ENCODE peak calls at places on chromosomes 12 and 14, in nine cellular contexts. One of them, this sample, is unnamed.

GRCh38 chr12:30754383-30754749 is 385 bp downstream of the CAPRIN2 start:
- DNase-seq in BJ: no peak
- DNase-seq in epithelial cell of esophagus: no peak
- DNase-seq in choroid plexus epithelial cell: no peak
- DNase-seq in transverse colon: no peak
- DNase-seq in SK-N-SH: no peak
- DNase-seq in fibroblast of lung: no peak
- DNase-seq in left ventricle myocardium inferior: no peak
- DNase-seq in AG04450: no peak
- DNase-seq in this sample: no peak

GRCh38 chr14:20179218-20179617 is 11.5 kb upstream of the OR11G2 start:
- DNase-seq in BJ: no peak
- DNase-seq in epithelial cell of esophagus: no peak
- DNase-seq in choroid plexus epithelial cell: no peak
- DNase-seq in transverse colon: peak; percentile 8
- DNase-seq in SK-N-SH: no peak
- DNase-seq in fibroblast of lung: no peak
- DNase-seq in left ventricle myocardium inferior: peak; percentile 13
- DNase-seq in AG04450: no peak
- DNase-seq in this sample: no peak

GRCh38 chr12:67720383-67720856 is 71.9 kb downstream of the DYRK2 start:
- DNase-seq in BJ: peak; percentile 89
- DNase-seq in epithelial cell of esophagus: no peak
- DNase-seq in choroid plexus epithelial cell: peak; percentile 82
- DNase-seq in transverse colon: no peak
- DNase-seq in SK-N-SH: peak; percentile 20
- DNase-seq in fibroblast of lung: peak; percentile 69
- DNase-seq in left ventricle myocardium inferior: no peak
- DNase-seq in AG04450: no peak
- DNase-seq in this sample: peak; percentile 59

GRCh38 chr12:67942704-67943103 is 46.5 kb upstream of the IFNG-AS1 start:
- DNase-seq in BJ: no peak
- DNase-seq in epithelial cell of esophagus: no peak
- DNase-seq in choroid plexus epithelial cell: no peak
- DNase-seq in transverse colon: no peak
- DNase-seq in SK-N-SH: no peak
- DNase-seq in fibroblast of lung: no peak
- DNase-seq in left ventricle myocardium inferior: no peak
- DNase-seq in AG04450: no peak
- DNase-seq in this sample: no peak

GRCh38 chr12:29593001-29593400 is 95.5 kb upstream of the OVCH1 start:
- DNase-seq in BJ: no peak
- DNase-seq in epithelial cell of esophagus: no peak
- DNase-seq in choroid plexus epithelial cell: no peak
- DNase-seq in transverse colon: no peak
- DNase-seq in SK-N-SH: no peak
- DNase-seq in fibroblast of lung: no peak
- DNase-seq in left ventricle myocardium inferior: no peak
- DNase-seq in AG04450: no peak
- DNase-seq in this sample: no peak

GRCh38 chr14:24258119-24258518 is 4.9 kb downstream of the TGM1 start:
- DNase-seq in BJ: no peak
- DNase-seq in epithelial cell of esophagus: no peak
- DNase-seq in choroid plexus epithelial cell: no peak
- DNase-seq in transverse colon: no peak
- DNase-seq in SK-N-SH: no peak
- DNase-seq in fibroblast of lung: no peak
- DNase-seq in left ventricle myocardium inferior: no peak
- DNase-seq in AG04450: no peak
- DNase-seq in this sample: no peak

GRCh38 chr12:49342914-49343731 is 3.6 kb upstream of the DNAJC22 start:
- DNase-seq in BJ: no peak
- DNase-seq in epithelial cell of esophagus: peak; percentile 52
- DNase-seq in choroid plexus epithelial cell: no peak
- DNase-seq in transverse colon: no peak
- DNase-seq in SK-N-SH: no peak
- DNase-seq in fibroblast of lung: no peak
- DNase-seq in left ventricle myocardium inferior: no peak
- DNase-seq in AG04450: no peak
- DNase-seq in this sample: no peak

GRCh38 chr12:65968889-65969509 is 144.7 kb downstream of the HMGA2 start:
- DNase-seq in BJ: no peak
- DNase-seq in epithelial cell of esophagus: no peak
- DNase-seq in choroid plexus epithelial cell: no peak
- DNase-seq in transverse colon: no peak
- DNase-seq in SK-N-SH: no peak
- DNase-seq in fibroblast of lung: no peak
- DNase-seq in left ventricle myocardium inferior: no peak
- DNase-seq in AG04450: no peak
- DNase-seq in this sample: no peak

GRCh38 chr12:32446306-32447119 is 47.2 kb downstream of the FGD4 start:
- DNase-seq in BJ: no peak
- DNase-seq in epithelial cell of esophagus: no peak
- DNase-seq in choroid plexus epithelial cell: no peak
- DNase-seq in transverse colon: no peak
- DNase-seq in SK-N-SH: no peak
- DNase-seq in fibroblast of lung: no peak
- DNase-seq in left ventricle myocardium inferior: no peak
- DNase-seq in AG04450: no peak
- DNase-seq in this sample: no peak

GRCh38 chr12:101086490-101086889 is 123.5 kb downstream of the SLC5A8 start:
- DNase-seq in BJ: peak; percentile 37
- DNase-seq in epithelial cell of esophagus: peak; percentile 9
- DNase-seq in choroid plexus epithelial cell: peak; percentile 31
- DNase-seq in transverse colon: no peak
- DNase-seq in SK-N-SH: no peak
- DNase-seq in fibroblast of lung: no peak
- DNase-seq in left ventricle myocardium inferior: no peak
- DNase-seq in AG04450: no peak
- DNase-seq in this sample: peak; percentile 64

GRCh38 chr14:55276736-55277135 is 5.5 kb downstream of the FBXO34 start:
- DNase-seq in BJ: no peak
- DNase-seq in epithelial cell of esophagus: no peak
- DNase-seq in choroid plexus epithelial cell: no peak
- DNase-seq in transverse colon: no peak
- DNase-seq in SK-N-SH: no peak
- DNase-seq in fibroblast of lung: no peak
- DNase-seq in left ventricle myocardium inferior: no peak
- DNase-seq in AG04450: no peak
- DNase-seq in this sample: no peak

GRCh38 chr12:52753283-52753682 is 23.9 kb downstream of the KRT76 start:
- DNase-seq in BJ: no peak
- DNase-seq in epithelial cell of esophagus: no peak
- DNase-seq in choroid plexus epithelial cell: no peak
- DNase-seq in transverse colon: no peak
- DNase-seq in SK-N-SH: no peak
- DNase-seq in fibroblast of lung: no peak
- DNase-seq in left ventricle myocardium inferior: no peak
- DNase-seq in AG04450: no peak
- DNase-seq in this sample: no peak

GRCh38 chr12:106247731-106248176 is at the start of gene CKAP4:
- DNase-seq in BJ: no peak
- DNase-seq in epithelial cell of esophagus: peak; percentile 83
- DNase-seq in choroid plexus epithelial cell: peak; percentile 85
- DNase-seq in transverse colon: peak; percentile 81
- DNase-seq in SK-N-SH: peak; percentile 95
- DNase-seq in fibroblast of lung: peak; percentile 80
- DNase-seq in left ventricle myocardium inferior: peak; percentile 86
- DNase-seq in AG04450: no peak
- DNase-seq in this sample: peak; percentile 64

GRCh38 chr14:81371802-81372201 is 28.3 kb downstream of the STON2 start:
- DNase-seq in BJ: no peak
- DNase-seq in epithelial cell of esophagus: peak; percentile 84
- DNase-seq in choroid plexus epithelial cell: no peak
- DNase-seq in transverse colon: no peak
- DNase-seq in SK-N-SH: no peak
- DNase-seq in fibroblast of lung: no peak
- DNase-seq in left ventricle myocardium inferior: no peak
- DNase-seq in AG04450: no peak
- DNase-seq in this sample: no peak

GRCh38 chr12:88889326-88890110 is 309.2 kb upstream of the KITLG start:
- DNase-seq in BJ: peak; percentile 19
- DNase-seq in epithelial cell of esophagus: no peak
- DNase-seq in choroid plexus epithelial cell: peak; percentile 77
- DNase-seq in transverse colon: no peak
- DNase-seq in SK-N-SH: no peak
- DNase-seq in fibroblast of lung: peak; percentile 89
- DNase-seq in left ventricle myocardium inferior: no peak
- DNase-seq in AG04450: no peak
- DNase-seq in this sample: peak; percentile 26

GRCh38 chr14:102234331-102235264 is 70.4 kb downstream of the MOK start:
- DNase-seq in BJ: no peak
- DNase-seq in epithelial cell of esophagus: no peak
- DNase-seq in choroid plexus epithelial cell: no peak
- DNase-seq in transverse colon: no peak
- DNase-seq in SK-N-SH: no peak
- DNase-seq in fibroblast of lung: no peak
- DNase-seq in left ventricle myocardium inferior: no peak
- DNase-seq in AG04450: no peak
- DNase-seq in this sample: no peak
- H3K4me3 ChIP-seq in BJ: no peak overlapping the region
- H3K4me3 ChIP-seq in epithelial cell of esophagus: no peak overlapping the region
- H3K4me3 ChIP-seq in choroid plexus epithelial cell: peak overlapping the region; percentile 35
- H3K4me3 ChIP-seq in transverse colon: no peak overlapping the region
- H3K4me3 ChIP-seq in SK-N-SH: no peak overlapping the region
- H3K4me3 ChIP-seq in fibroblast of lung: no peak overlapping the region
- H3K4me3 ChIP-seq in left ventricle myocardium inferior: peak overlapping the region; percentile 52
- H3K4me3 ChIP-seq in AG04450: peak overlapping the region; percentile 17
- H3K4me3 ChIP-seq in this sample: peak overlapping the region; percentile 36

GRCh38 chr14:64196026-64196425 is 98.1 kb downstream of the ESR2 start:
- DNase-seq in BJ: no peak
- DNase-seq in epithelial cell of esophagus: no peak
- DNase-seq in choroid plexus epithelial cell: no peak
- DNase-seq in transverse colon: no peak
- DNase-seq in SK-N-SH: no peak
- DNase-seq in fibroblast of lung: no peak
- DNase-seq in left ventricle myocardium inferior: no peak
- DNase-seq in AG04450: no peak
- DNase-seq in this sample: no peak

GRCh38 chr14:64198021-64198420 is 96.2 kb downstream of the ESR2 start:
- DNase-seq in BJ: no peak
- DNase-seq in epithelial cell of esophagus: no peak
- DNase-seq in choroid plexus epithelial cell: no peak
- DNase-seq in transverse colon: no peak
- DNase-seq in SK-N-SH: no peak
- DNase-seq in fibroblast of lung: no peak
- DNase-seq in left ventricle myocardium inferior: no peak
- DNase-seq in AG04450: no peak
- DNase-seq in this sample: no peak

GRCh38 chr14:64198486-64198885 is 95.7 kb downstream of the ESR2 start:
- DNase-seq in BJ: no peak
- DNase-seq in epithelial cell of esophagus: no peak
- DNase-seq in choroid plexus epithelial cell: no peak
- DNase-seq in transverse colon: no peak
- DNase-seq in SK-N-SH: no peak
- DNase-seq in fibroblast of lung: no peak
- DNase-seq in left ventricle myocardium inferior: no peak
- DNase-seq in AG04450: no peak
- DNase-seq in this sample: no peak

GRCh38 chr14:64195194-64195593 is 99.0 kb downstream of the ESR2 start:
- DNase-seq in BJ: no peak
- DNase-seq in epithelial cell of esophagus: no peak
- DNase-seq in choroid plexus epithelial cell: peak; percentile 23
- DNase-seq in transverse colon: no peak
- DNase-seq in SK-N-SH: no peak
- DNase-seq in fibroblast of lung: no peak
- DNase-seq in left ventricle myocardium inferior: no peak
- DNase-seq in AG04450: no peak
- DNase-seq in this sample: no peak

GRCh38 chr14:64196668-64197411 is 97.3 kb downstream of the ESR2 start:
- DNase-seq in BJ: no peak
- DNase-seq in epithelial cell of esophagus: no peak
- DNase-seq in choroid plexus epithelial cell: peak; percentile 63
- DNase-seq in transverse colon: no peak
- DNase-seq in SK-N-SH: peak; percentile 79
- DNase-seq in fibroblast of lung: peak; percentile 39
- DNase-seq in left ventricle myocardium inferior: peak; percentile 51
- DNase-seq in AG04450: peak; percentile 11
- DNase-seq in this sample: no peak
- H3K4me3 ChIP-seq in BJ: peak overlapping the region; percentile 47
- H3K4me3 ChIP-seq in epithelial cell of esophagus: no peak overlapping the region
- H3K4me3 ChIP-seq in choroid plexus epithelial cell: peak overlapping the region; percentile 73
- H3K4me3 ChIP-seq in transverse colon: no peak overlapping the region
- H3K4me3 ChIP-seq in SK-N-SH: peak overlapping the region; percentile 57
- H3K4me3 ChIP-seq in fibroblast of lung: peak overlapping the region; percentile 51
- H3K4me3 ChIP-seq in left ventricle myocardium inferior: peak overlapping the region; percentile 61
- H3K4me3 ChIP-seq in AG04450: peak overlapping the region; percentile 69
- H3K4me3 ChIP-seq in this sample: peak overlapping the region; percentile 57

GRCh38 chr14:52948039-52948438 is 2.8 kb downstream of the FERMT2 start:
- DNase-seq in BJ: no peak
- DNase-seq in epithelial cell of esophagus: peak; percentile 25
- DNase-seq in choroid plexus epithelial cell: no peak
- DNase-seq in transverse colon: no peak
- DNase-seq in SK-N-SH: no peak
- DNase-seq in fibroblast of lung: no peak
- DNase-seq in left ventricle myocardium inferior: no peak
- DNase-seq in AG04450: no peak
- DNase-seq in this sample: no peak
- H3K4me3 ChIP-seq in BJ: peak overlapping the region; percentile 85
- H3K4me3 ChIP-seq in epithelial cell of esophagus: no peak overlapping the region
- H3K4me3 ChIP-seq in choroid plexus epithelial cell: peak overlapping the region; percentile 79
- H3K4me3 ChIP-seq in transverse colon: no peak overlapping the region
- H3K4me3 ChIP-seq in SK-N-SH: peak overlapping the region; percentile 95
- H3K4me3 ChIP-seq in fibroblast of lung: peak overlapping the region; percentile 98
- H3K4me3 ChIP-seq in left ventricle myocardium inferior: peak overlapping the region; percentile 95
- H3K4me3 ChIP-seq in AG04450: peak overlapping the region; percentile 100
- H3K4me3 ChIP-seq in this sample: peak overlapping the region; percentile 88

GRCh38 chr12:57233357-57234232 is 4.1 kb downstream of the SHMT2 start:
- DNase-seq in BJ: no peak
- DNase-seq in epithelial cell of esophagus: peak; percentile 48
- DNase-seq in choroid plexus epithelial cell: peak; percentile 86
- DNase-seq in transverse colon: no peak
- DNase-seq in SK-N-SH: no peak
- DNase-seq in fibroblast of lung: peak; percentile 76
- DNase-seq in left ventricle myocardium inferior: peak; percentile 18
- DNase-seq in AG04450: no peak
- DNase-seq in this sample: peak; percentile 67

GRCh38 chr12:57230381-57231155 is 1.1 kb downstream of the SHMT2 start:
- DNase-seq in BJ: no peak
- DNase-seq in epithelial cell of esophagus: no peak
- DNase-seq in choroid plexus epithelial cell: no peak
- DNase-seq in transverse colon: no peak
- DNase-seq in SK-N-SH: no peak
- DNase-seq in fibroblast of lung: peak; percentile 28
- DNase-seq in left ventricle myocardium inferior: peak; percentile 11
- DNase-seq in AG04450: no peak
- DNase-seq in this sample: no peak

GRCh38 chr12:57229634-57230380 is at the start of gene SHMT2:
- DNase-seq in BJ: peak; percentile 69
- DNase-seq in epithelial cell of esophagus: peak; percentile 92
- DNase-seq in choroid plexus epithelial cell: peak; percentile 97
- DNase-seq in transverse colon: peak; percentile 96
- DNase-seq in SK-N-SH: peak; percentile 98
- DNase-seq in fibroblast of lung: peak; percentile 96
- DNase-seq in left ventricle myocardium inferior: peak; percentile 92
- DNase-seq in AG04450: peak; percentile 92
- DNase-seq in this sample: peak; percentile 88

GRCh38 chr12:57232156-57232756 is 2.7 kb downstream of the SHMT2 start:
- DNase-seq in BJ: no peak
- DNase-seq in epithelial cell of esophagus: no peak
- DNase-seq in choroid plexus epithelial cell: no peak
- DNase-seq in transverse colon: no peak
- DNase-seq in SK-N-SH: no peak
- DNase-seq in fibroblast of lung: no peak
- DNase-seq in left ventricle myocardium inferior: no peak
- DNase-seq in AG04450: no peak
- DNase-seq in this sample: no peak

GRCh38 chr12:57231276-57232021 is 1.9 kb downstream of the SHMT2 start:
- DNase-seq in BJ: no peak
- DNase-seq in epithelial cell of esophagus: no peak
- DNase-seq in choroid plexus epithelial cell: no peak
- DNase-seq in transverse colon: no peak
- DNase-seq in SK-N-SH: no peak
- DNase-seq in fibroblast of lung: no peak
- DNase-seq in left ventricle myocardium inferior: peak; percentile 5
- DNase-seq in AG04450: no peak
- DNase-seq in this sample: no peak
- H3K4me3 ChIP-seq in BJ: peak overlapping the region; percentile 76
- H3K4me3 ChIP-seq in epithelial cell of esophagus: no peak overlapping the region
- H3K4me3 ChIP-seq in choroid plexus epithelial cell: peak overlapping the region; percentile 79
- H3K4me3 ChIP-seq in transverse colon: no peak overlapping the region
- H3K4me3 ChIP-seq in SK-N-SH: peak overlapping the region; percentile 88
- H3K4me3 ChIP-seq in fibroblast of lung: peak overlapping the region; percentile 88
- H3K4me3 ChIP-seq in left ventricle myocardium inferior: peak overlapping the region; percentile 83
- H3K4me3 ChIP-seq in AG04450: peak overlapping the region; percentile 87
- H3K4me3 ChIP-seq in this sample: peak overlapping the region; percentile 85

This sample was measured in skeletal muscle cell.